ENCODE peak calls at places on chromosome 3, in five cellular contexts. N is AG04450, Y is epithelial cell of esophagus, Q is brain microvascular endothelial cell, S is lower lobe of right lung. B is an unnamed sample.

GRCh38 chr3:50516048-50516871 is 12.8 kb upstream of the CACNA2D2 start:
- DNase-seq in S (peak), N (no peak), Y (no peak), Q (no peak), B (peak)

GRCh38 chr3:143977326-143978262 is 6.0 kb downstream of the DIPK2A start:
- DNase-seq in Y (no peak), S (no peak), N (no peak), Q (no peak), B (peak)

GRCh38 chr3:195558602-195559001 is 15.5 kb upstream of the PPP1R2 start:
- DNase-seq in Q (peak), S (no peak), N (no peak), Y (peak), B (no peak)

GRCh38 chr3:170862618-170863374 is 7.2 kb downstream of the RPL22L1 start:
- DNase-seq in Y (no peak), S (no peak), Q (peak), N (no peak), B (no peak)

GRCh38 chr3:171458056-171458856 is 1.9 kb downstream of the TNIK start:
- DNase-seq in N (no peak), Y (no peak), Q (no peak), S (no peak), B (no peak)

GRCh38 chr3:97658670-97659285 is 105.8 kb upstream of the ARL6 start:
- DNase-seq in Y (peak), S (no peak), Q (no peak), N (no peak), B (peak)

GRCh38 chr3:51681453-51681852 is 10.4 kb downstream of the TEX264 start:
- DNase-seq in Q (no peak), S (peak), N (no peak), Y (peak), B (no peak)

GRCh38 chr3:182671942-182672341 is 121.4 kb upstream of the ATP11B start:
- DNase-seq in Q (peak), N (no peak), S (no peak), Y (peak), B (no peak)

GRCh38 chr3:50381315-50381714 is 22.0 kb upstream of the TMEM115 start:
- DNase-seq in Q (no peak), S (no peak), N (no peak), Y (peak), B (no peak)

GRCh38 chr3:70871909-70872656 is 559.6 kb upstream of the MDFIC2 start:
- DNase-seq in S (no peak), N (no peak), Q (peak), Y (peak), B (peak)

GRCh38 chr3:37595784-37596180 is 265.9 kb upstream of the CTDSPL start:
- DNase-seq in Q (no peak), S (no peak), Y (no peak), N (no peak), B (no peak)

GRCh38 chr3:31142139-31142538 is 247.7 kb upstream of the GADL1 start:
- DNase-seq in Y (peak), S (no peak), Q (no peak), N (no peak), B (no peak)

GRCh38 chr3:29385056-29385455 is 104.2 kb downstream of the RBMS3 start:
- DNase-seq in N (no peak), Q (peak), S (no peak), Y (no peak), B (peak)

GRCh38 chr3:111639316-111639715 is 44.2 kb upstream of the ZBED2 start:
- DNase-seq in S (no peak), N (no peak), Q (no peak), Y (peak), B (no peak)

GRCh38 chr3:138862924-138863775 is 28.4 kb upstream of the PIK3CB start:
- DNase-seq in S (no peak), Y (peak), Q (peak), N (no peak), B (peak)
- H3K4me3 ChIP-seq in S (no peak), Y (no peak), Q (no peak), N (no peak), B (no peak)

GRCh38 chr3:126523745-126524428 is at the start of gene CHST13:
- DNase-seq in S (peak), N (no peak), Y (peak), Q (no peak), B (peak)

GRCh38 chr3:126525853-126526667 is 2.1 kb downstream of the CHST13 start:
- DNase-seq in S (peak), Q (no peak), Y (no peak), N (no peak), B (no peak)

GRCh38 chr3:126525091-126525852 is 1.3 kb downstream of the CHST13 start:
- DNase-seq in Q (no peak), Y (no peak), S (peak), N (no peak), B (no peak)

GRCh38 chr3:126526668-126527005 is 2.7 kb downstream of the CHST13 start:
- DNase-seq in S (peak), Q (no peak), N (no peak), Y (no peak), B (no peak)

GRCh38 chr3:126524429-126524988 is 554 bp downstream of the CHST13 start:
- DNase-seq in N (no peak), Q (no peak), S (peak), Y (no peak), B (no peak)
- TF ChIP-seq CTCF in N (no peak), Q (no peak), S (no peak), Y (no peak), B (no peak)

DNA sequence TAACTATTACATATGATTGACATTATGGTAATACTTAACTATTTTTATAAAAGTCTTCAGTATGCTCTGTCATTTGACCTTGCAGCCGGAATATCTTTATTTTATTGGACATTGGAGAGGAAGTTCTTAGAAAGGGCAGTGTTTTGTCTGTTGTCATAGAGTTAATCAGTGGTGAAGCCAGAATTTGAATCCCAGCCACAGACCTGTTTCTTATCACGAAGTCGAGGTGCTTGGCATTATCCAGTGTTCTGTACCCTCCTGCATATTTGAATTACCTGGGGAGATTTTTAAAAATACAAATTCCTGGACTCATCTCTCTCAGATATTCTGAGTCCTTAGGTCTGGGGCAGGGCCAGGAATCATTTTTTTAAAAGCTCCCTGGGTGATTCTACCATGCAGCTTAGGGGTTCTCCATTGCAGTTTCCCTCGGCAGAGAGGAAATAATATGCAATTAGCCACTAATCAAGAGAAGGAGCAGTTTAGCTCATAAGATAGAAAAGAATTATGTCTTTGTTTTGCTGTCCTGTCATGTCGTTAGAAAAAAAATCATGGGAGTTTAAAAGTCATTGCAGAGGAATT is 195.6 kb upstream of the CFAP20DC start:
- DNase-seq in N (no peak), Y (no peak), Q (no peak), S (no peak), B (peak)
- H3K4me3 ChIP-seq in N (no peak), Y (no peak), Q (no peak), S (no peak), B (no peak)

GRCh38 chr3:53604232-53604631 is 109.8 kb downstream of the CACNA1D start:
- DNase-seq in S (no peak), N (no peak), Y (peak), Q (no peak), B (no peak)
- TF ChIP-seq CTCF in S (no peak), N (no peak), Y (peak), Q (no peak), B (no peak)

DNA sequence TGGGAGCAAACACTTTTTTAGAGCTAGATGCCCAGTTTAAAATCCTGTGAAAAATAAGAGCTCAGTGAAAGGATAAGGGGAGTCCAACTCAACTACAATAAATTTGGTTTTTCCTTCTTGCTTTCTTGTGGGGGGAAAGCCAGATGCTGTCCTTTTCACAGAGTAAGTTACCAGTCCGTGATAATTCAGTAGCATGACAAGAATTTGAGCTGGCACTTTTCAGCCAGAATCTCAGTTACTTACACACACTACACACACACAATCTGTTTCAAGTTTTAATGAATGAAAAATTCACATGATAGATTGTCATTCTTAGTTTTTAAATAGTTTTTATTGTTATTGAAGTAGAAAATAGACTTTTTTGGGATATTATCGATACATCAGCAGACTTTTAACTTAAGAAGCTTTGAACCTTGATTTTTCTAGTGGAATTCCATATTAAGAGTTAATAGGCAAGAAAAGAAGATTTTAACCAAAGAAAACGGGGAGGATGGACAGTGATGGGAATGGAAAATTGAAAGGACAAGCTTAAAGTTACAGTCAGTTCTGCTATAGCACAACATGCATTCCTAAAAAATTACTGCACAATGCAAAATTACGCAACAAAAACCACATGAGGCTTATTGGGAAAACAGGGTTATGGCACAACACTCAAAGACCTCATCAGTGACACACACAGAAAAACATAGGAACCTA is 47.0 kb downstream of the PSMD6 start:
- DNase-seq in Q (peak), S (no peak), Y (peak), N (peak), B (peak)
- H3K4me3 ChIP-seq in Q (peak), S (no peak), Y (no peak), N (no peak), B (no peak)

DNA sequence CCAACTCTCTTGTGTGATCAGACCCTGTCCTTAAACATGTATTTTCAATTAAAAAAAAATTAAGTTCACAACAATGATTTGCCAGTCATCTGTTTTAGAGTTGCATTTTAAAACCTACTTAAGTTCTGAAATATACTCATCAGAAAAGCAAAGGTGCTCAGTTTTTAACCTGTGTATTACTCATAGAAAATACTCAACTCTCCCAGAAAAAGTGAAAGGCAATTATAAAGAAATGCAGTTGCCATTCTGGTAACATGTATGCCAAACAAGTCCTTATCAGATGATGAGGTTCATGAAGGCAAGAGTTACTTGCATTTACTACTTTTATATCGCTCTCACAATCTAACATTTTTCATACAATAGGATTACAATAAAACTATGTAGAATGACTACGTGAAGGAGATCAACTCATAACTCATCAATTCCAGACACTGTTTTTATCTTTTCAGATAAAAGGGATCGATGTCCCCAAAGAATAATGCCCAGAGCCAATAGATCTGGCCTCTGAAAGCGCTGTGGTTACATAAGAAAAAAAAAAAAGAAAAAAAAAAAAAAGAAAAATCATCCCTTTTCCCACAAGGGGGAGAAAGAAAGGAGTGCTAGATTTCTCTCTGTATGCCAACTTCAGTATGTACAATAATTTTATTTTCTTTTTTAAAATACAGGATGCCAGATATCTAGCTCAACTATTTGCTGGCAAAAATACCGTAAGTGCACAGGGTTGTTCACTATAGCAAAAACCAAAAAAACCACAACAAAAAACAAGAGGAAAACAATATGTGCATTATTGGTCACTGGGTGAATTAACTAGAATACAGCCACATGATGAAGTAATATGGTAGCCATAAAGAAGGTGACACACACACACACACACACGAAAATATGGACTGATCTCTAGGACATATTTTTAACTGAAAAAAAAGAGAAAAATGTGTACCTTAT is 137.4 kb downstream of the NR1I2 start:
- DNase-seq in Q (no peak), N (no peak), S (no peak), Y (no peak), B (no peak)
- TF ChIP-seq CTCF in Q (peak), N (peak), S (no peak), Y (peak), B (no peak)

B was measured in astrocyte of the spinal cord.